ENCODE peak calls at places on chromosomes 1 and 21, in eight cellular contexts. E is DMS79 treated with DMSO at 0.1 percent for 48 hours, H is NCI-H1092 treated with DMSO at 0.1 percent for 48 hours, X is ureter, P is brain microvascular endothelial cell, B is hypothalamus, C is MCF 10A, Y is bronchial epithelial cell. G is an unnamed sample.

GRCh38 chr1:114153621-114154145 is at the start of gene SYT6:
- DNase-seq in Y (no peak), C (no peak), P (no peak), H (peak; percentile 18), E (no peak), X (no peak), B (no peak), G (no peak)

GRCh38 chr1:191888996-191889622 is 269.2 kb upstream of the RGS18 start:
- DNase-seq in Y (no peak), X (no peak), C (peak; percentile 45), H (peak; percentile 4), E (no peak), B (no peak), P (no peak), G (no peak)

GRCh38 chr21:38506606-38507331 is 8.5 kb upstream of the ERG start:
- DNase-seq in X (no peak), P (no peak), E (no peak), Y (no peak), B (no peak), C (no peak), H (peak; percentile 48), G (no peak)

GRCh38 chr21:45511661-45512431 is 30.4 kb downstream of the SLC19A1 start:
- DNase-seq in X (no peak), H (no peak), E (peak; percentile 2), P (no peak), B (no peak), C (no peak), Y (no peak), G (peak; percentile 53)

GRCh38 chr21:31755027-31755426 is 23.1 kb upstream of the SCAF4 start:
- DNase-seq in X (no peak), P (no peak), E (no peak), C (no peak), B (no peak), H (no peak), Y (no peak), G (no peak)

GRCh38 chr1:143584508-143584907 is 387.3 kb downstream of the FAM72C start:
- DNase-seq in B (no peak), E (no peak), C (no peak), X (no peak), H (no peak), Y (no peak), P (no peak), G (no peak)

GRCh38 chr1:7474786-7475502 is 296.2 kb upstream of the VAMP3 start:
- DNase-seq in P (no peak), Y (no peak), C (no peak), E (no peak), B (no peak), H (no peak), X (no peak), G (no peak)

GRCh38 chr1:45769261-45769932 is 18.9 kb upstream of the IPP start:
- DNase-seq in C (peak; percentile 4), P (peak; percentile 88), X (no peak), E (peak; percentile 77), B (no peak), Y (peak; percentile 76), H (no peak), G (no peak)

GRCh38 chr1:91813813-91814212 is 72.1 kb downstream of the TGFBR3 start:
- DNase-seq in Y (no peak), P (no peak), B (no peak), E (no peak), C (no peak), H (no peak), X (no peak), G (no peak)

GRCh38 chr1:62687421-62687902 is 724 bp downstream of the DOCK7 start:
- DNase-seq in E (peak; percentile 52), H (peak; percentile 55), P (peak; percentile 11), Y (peak; percentile 34), X (no peak), B (no peak), C (peak; percentile 49), G (peak; percentile 71)

GRCh38 chr1:198271467-198271866 is 114.7 kb downstream of the NEK7 start:
- DNase-seq in E (no peak), C (no peak), P (no peak), Y (no peak), H (no peak), B (no peak), X (no peak), G (no peak)

GRCh38 chr1:186236921-186237320 is 138.1 kb downstream of the TPR start:
- DNase-seq in H (no peak), C (peak; percentile 96), E (no peak), P (peak; percentile 96), X (no peak), B (no peak), Y (peak; percentile 97), G (no peak)

GRCh38 chr1:44721521-44722361 is 9.2 kb downstream of the RNU5D-1 start:
- DNase-seq in E (peak; percentile 98), P (peak; percentile 97), Y (peak; percentile 99), C (peak; percentile 98), B (no peak), H (peak; percentile 60), X (peak; percentile 77), G (no peak)

GRCh38 chr1:113552244-113552643 is 161.9 kb downstream of the MAGI3 start:
- DNase-seq in B (no peak), P (no peak), E (no peak), X (no peak), Y (no peak), H (no peak), C (no peak), G (no peak)